ENCODE peak calls at places on chromosome 14, in five cellular contexts. R, A, Y, Z and W are unnamed samples.

GRCh38 chr14:82710257-82710841 is 1176.7 kb upstream of the SEL1L start:
- DNase-seq in Y (peak; percentile 68), R (peak; percentile 74), Z (peak; percentile 72), A (peak; percentile 39), W (peak; percentile 23)

GRCh38 chr14:51817326-51817725 is 43.1 kb upstream of the GNG2 start:
- DNase-seq in R (no peak), A (no peak), Y (no peak), Z (no peak), W (no peak)

GRCh38 chr14:92968291-92969020 is 45.5 kb downstream of the CHGA start:
- DNase-seq in Z (no peak), Y (no peak), R (no peak), A (no peak), W (no peak)

GRCh38 chr14:51548187-51548586 is 103.5 kb upstream of the FRMD6 start:
- DNase-seq in Y (no peak), A (no peak), R (peak; percentile 54), Z (no peak), W (no peak)

GRCh38 chr14:31449971-31450610 is 7.2 kb downstream of the DTD2 start:
- DNase-seq in Y (no peak), R (peak; percentile 61), Z (peak; percentile 49), A (peak; percentile 71), W (peak; percentile 18)

GRCh38 chr14:99231181-99231849 is 40.7 kb downstream of the BCL11B start:
- DNase-seq in Y (no peak), A (no peak), R (no peak), Z (no peak), W (no peak)

GRCh38 chr14:52551696-52552062 is 626 bp downstream of the TXNDC16 start:
- DNase-seq in Z (peak; percentile 28), R (peak; percentile 54), Y (no peak), A (peak; percentile 50), W (peak; percentile 32)

GRCh38 chr14:58151701-58152568 is at the start of gene ARMH4:
- DNase-seq in Y (peak; percentile 93), R (peak; percentile 72), Z (peak; percentile 70), A (no peak), W (peak; percentile 65)

GRCh38 chr14:89331398-89331797 is 85.6 kb downstream of the FOXN3 start:
- DNase-seq in Z (no peak), R (no peak), A (no peak), Y (no peak), W (no peak)

GRCh38 chr14:99572173-99572999 is 31.6 kb downstream of the CCDC85C start:
- DNase-seq in A (no peak), R (no peak), Y (no peak), Z (no peak), W (no peak)

GRCh38 chr14:89618821-89619551 is 202.0 kb upstream of the FOXN3 start:
- DNase-seq in Z (peak; percentile 65), Y (peak; percentile 90), A (peak; percentile 71), R (peak; percentile 58), W (peak; percentile 69)

GRCh38 chr14:22641851-22642250 is 2.3 kb downstream of the OR6J1 start:
- DNase-seq in A (no peak), R (no peak), Y (no peak), Z (no peak), W (no peak)